ENCODE peak calls at places on chromosomes 5 and 9, in four cellular contexts. Z is ovary, N is foreskin fibroblast, R is right lobe of liver. F is an unnamed sample.

GRCh38 chr5:172443441-172444109 is 10.8 kb downstream of the SH3PXD2B start:
- DNase-seq in R (no peak), N (peak; percentile 99), Z (peak; percentile 93), F (no peak)

GRCh38 chr9:107020040-107020530 is 157.1 kb downstream of the ZNF462 start:
- DNase-seq in N (peak; percentile 90), Z (no peak), R (no peak), F (no peak)

GRCh38 chr9:130295431-130295830 is 29.9 kb downstream of the HMCN2 start:
- DNase-seq in N (no peak), Z (no peak), R (no peak), F (no peak)

GRCh38 chr5:168702511-168702910 is 123.3 kb upstream of the PANK3 start:
- DNase-seq in R (no peak), N (no peak), Z (no peak), F (no peak)

GRCh38 chr5:35803221-35803651 is 53.5 kb upstream of the IL7R start:
- DNase-seq in N (peak; percentile 88), Z (peak; percentile 69), R (peak; percentile 46), F (no peak)

GRCh38 chr5:129771058-129771838 is 23.4 kb downstream of the MINAR2 start:
- DNase-seq in Z (no peak), N (peak; percentile 75), R (peak; percentile 62), F (peak; percentile 21)

GRCh38 chr5:39015743-39016586 is 58.2 kb downstream of the RICTOR start:
- DNase-seq in R (no peak), N (peak; percentile 91), Z (no peak), F (no peak)

GRCh38 chr5:136123236-136123768 is 9.3 kb upstream of the SMAD5 start:
- DNase-seq in N (peak; percentile 37), Z (no peak), R (no peak), F (no peak)

GRCh38 chr5:142644640-142645361 is 41.1 kb downstream of the FGF1 start:
- DNase-seq in R (no peak), N (peak; percentile 99), Z (no peak), F (peak; percentile 99)

GRCh38 chr5:154244476-154244875 is 53.9 kb downstream of the GALNT10 start:
- DNase-seq in Z (no peak), R (no peak), N (no peak), F (no peak)

GRCh38 chr5:28009526-28010025 is 971.2 kb upstream of the CDH9 start:
- DNase-seq in N (no peak), R (no peak), Z (no peak), F (no peak)

GRCh38 chr5:28017178-28017577 is 978.8 kb upstream of the CDH9 start:
- DNase-seq in N (no peak), R (no peak), Z (no peak), F (no peak)

GRCh38 chr5:28012538-28012937 is 974.2 kb upstream of the CDH9 start:
- DNase-seq in N (no peak), Z (no peak), R (no peak), F (no peak)

DNA sequence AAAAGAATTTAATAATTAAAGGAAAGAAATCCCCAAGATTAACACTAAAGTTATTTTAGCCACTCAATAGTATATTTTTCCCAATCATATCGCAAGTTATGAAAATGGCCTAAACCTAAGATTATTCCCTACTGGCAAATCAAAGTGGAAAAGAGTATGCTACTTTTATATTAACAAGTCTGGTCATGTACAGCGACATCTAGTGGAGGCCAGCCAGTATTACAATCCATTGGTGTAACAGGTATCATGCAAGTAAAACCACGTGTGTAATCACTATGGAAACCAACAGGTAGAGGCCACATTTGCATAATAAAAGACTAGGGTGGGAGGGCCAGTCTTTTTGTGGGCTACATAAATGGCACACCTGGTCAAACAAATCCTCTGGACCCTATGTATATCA is 976.4 kb upstream of the CDH9 start:
- DNase-seq in N (no peak), Z (no peak), R (no peak), F (no peak)
- TF ChIP-seq CTCF in N (no peak), Z (no peak), R (peak; percentile 21), F (peak; percentile 14)

GRCh38 chr5:43469671-43470396 is 13.8 kb downstream of the TMEM267 start:
- DNase-seq in R (no peak), N (no peak), Z (no peak), F (no peak)
- TF ChIP-seq CTCF in R (peak; percentile 10), N (no peak), Z (no peak), F (peak; percentile 28)

DNA sequence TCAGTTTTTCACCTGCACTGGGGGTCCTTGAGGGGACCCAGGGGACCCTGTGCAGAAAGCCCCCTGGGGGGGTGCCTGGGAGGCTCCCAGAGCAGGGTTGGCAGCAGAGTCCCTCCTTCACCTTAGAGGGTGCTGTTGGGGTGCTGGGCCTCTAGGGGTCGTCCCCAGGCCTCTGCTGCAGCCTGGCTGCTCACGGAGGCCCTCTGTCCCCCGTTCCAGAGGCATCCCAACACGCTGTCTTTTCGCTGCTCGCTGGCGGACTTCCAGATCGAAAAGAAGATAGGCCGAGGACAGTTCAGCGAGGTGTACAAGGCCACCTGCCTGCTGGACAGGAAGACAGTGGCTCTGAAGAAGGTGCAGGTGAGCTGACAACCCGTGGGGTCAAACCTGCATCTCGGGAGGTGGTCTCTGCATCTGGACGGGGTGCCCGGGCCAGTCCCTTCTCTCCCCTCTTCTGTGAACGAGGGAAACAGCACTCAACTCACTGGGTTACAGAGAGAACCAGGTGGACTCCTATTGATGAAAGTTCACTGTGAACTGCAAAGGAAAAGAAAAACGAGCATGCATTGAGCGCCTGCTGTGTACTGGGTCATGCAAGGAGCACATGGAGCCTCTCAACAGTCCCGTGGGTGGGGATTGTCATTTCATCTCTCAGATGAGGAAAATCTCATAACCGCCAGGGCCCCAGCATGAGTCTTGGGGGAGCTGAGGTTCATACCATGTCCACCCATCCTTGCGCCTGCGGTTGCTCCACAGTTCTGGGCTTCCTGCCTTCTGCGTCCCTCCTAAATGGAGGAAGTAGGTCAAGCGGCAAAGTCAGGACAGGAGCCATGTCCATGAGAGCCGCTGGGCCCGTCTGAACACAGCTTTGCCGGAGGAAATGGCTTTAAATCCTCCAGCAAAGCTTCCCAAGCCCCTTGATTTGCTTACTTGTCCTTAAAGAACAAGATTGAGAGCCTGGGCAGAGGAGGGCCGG is 54.8 kb downstream of the NEK6 start:
- DNase-seq in R (no peak), N (no peak), Z (no peak), F (no peak)
- TF ChIP-seq CTCF in R (no peak), N (no peak), Z (no peak), F (peak; percentile 4)

DNA sequence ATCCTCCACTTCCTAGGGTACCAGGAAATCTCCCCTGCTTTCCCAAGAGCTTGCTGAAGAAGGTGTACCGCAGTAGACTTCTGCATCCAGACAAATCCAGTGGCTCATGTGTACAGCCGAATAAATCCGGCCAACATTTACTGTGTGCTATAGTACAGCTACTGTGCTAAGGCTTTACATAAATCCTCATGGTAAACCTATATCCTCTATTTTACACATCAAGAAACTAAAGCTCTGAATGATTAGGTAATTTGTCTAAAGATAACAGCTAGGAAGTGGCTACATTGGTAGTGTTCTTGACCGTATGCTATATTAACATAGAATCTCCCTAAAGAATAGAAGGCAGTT is 511 bp upstream of the WDR41 start:
- DNase-seq in R (no peak), Z (no peak), N (no peak), F (no peak)
- TF ChIP-seq CTCF in R (no peak), Z (no peak), N (no peak), F (no peak)